ENCODE peak calls at places on chromosomes 2 and 18, in six cellular contexts. R is A549; C is CD4-positive, alpha-beta memory T cell; F is colonic mucosa; M is right cardiac atrium; H is MM.1S. P is an unnamed sample. For H3K4me1, the result is how much of the 10 kb centered on the place peaks cover.

GRCh38 chr2:160075171-160075570 is 12.8 kb upstream of the PLA2R1 start:
- DNase-seq in H (no peak), R (no peak), F (peak), C (no peak), M (peak), P (peak)

GRCh38 chr2:57180042-57180567 is 866.5 kb upstream of the VRK2 start:
- DNase-seq in M (no peak), R (no peak), H (no peak), F (no peak), C (no peak), P (no peak)

GRCh38 chr18:48166971-48167370 is 236.5 kb upstream of the SMAD2 start:
- DNase-seq in H (no peak), F (peak), M (peak), R (no peak), C (no peak), P (peak)

GRCh38 chr2:12469053-12469625 is 247.6 kb upstream of the TRIB2 start:
- DNase-seq in M (no peak), H (no peak), C (no peak), R (no peak), F (no peak), P (no peak)

GRCh38 chr2:2232167-2232566 is 98.9 kb downstream of the MYT1L start:
- DNase-seq in H (no peak), R (no peak), M (no peak), F (no peak), C (no peak), P (no peak)

GRCh38 chr2:236489895-236490404 is 79.7 kb upstream of the ACKR3 start:
- DNase-seq in M (no peak), C (no peak), H (no peak), F (no peak), R (no peak), P (no peak)

GRCh38 chr2:213232649-213233437 is 51.4 kb upstream of the SPAG16 start:
- DNase-seq in F (no peak), R (no peak), C (no peak), M (no peak), H (peak), P (no peak)

GRCh38 chr2:113278812-113279139 is at the start of gene PAX8:
- DNase-seq in F (no peak), H (no peak), R (no peak), C (no peak), M (no peak), P (no peak)

GRCh38 chr18:45060102-45060501 is 379.4 kb downstream of the SETBP1 start:
- DNase-seq in R (no peak), F (no peak), C (no peak), H (no peak), M (no peak), P (no peak)

GRCh38 chr2:10894264-10894935 is 17.3 kb upstream of the KCNF1 start:
- DNase-seq in C (no peak), R (no peak), M (no peak), F (no peak), H (no peak), P (no peak)

GRCh38 chr18:78984941-78985784 is 5.5 kb downstream of the SALL3 start:
- DNase-seq in C (no peak), H (no peak), F (no peak), M (no peak), R (peak), P (peak)

GRCh38 chr2:15668611-15669305 is 77.1 kb downstream of the DDX1 start:
- DNase-seq in H (no peak), M (no peak), F (no peak), R (no peak), C (no peak), P (no peak)

GRCh38 chr2:48607307-48608014 is 10.2 kb upstream of the GTF2A1L start:
- DNase-seq in R (no peak), M (no peak), F (no peak), C (no peak), H (no peak), P (no peak)

GRCh38 chr2:45649457-45649854 is 2.0 kb upstream of the PRKCE start:
- DNase-seq in R (no peak), F (no peak), H (no peak), C (no peak), M (no peak), P (peak)

GRCh38 chr2:40363631-40364030 is 88.3 kb downstream of the SLC8A1 start:
- DNase-seq in F (no peak), M (no peak), C (no peak), R (no peak), H (no peak), P (no peak)

GRCh38 chr2:231126123-231126522 is 1.3 kb upstream of the HTR2B start:
- DNase-seq in C (no peak), R (no peak), H (no peak), F (no peak), M (no peak), P (no peak)

GRCh38 chr2:98768765-98769476 is 38.0 kb upstream of the MGAT4A start:
- DNase-seq in R (no peak), H (no peak), M (no peak), C (no peak), F (no peak), P (no peak)

GRCh38 chr18:12011962-12012549 is 30.7 kb downstream of the IMPA2 start:
- DNase-seq in F (peak), M (no peak), R (no peak), H (no peak), C (no peak), P (no peak)
- H3K4me1 ChIP-seq in F (under half), M (under half), R (under half), H (under half), C (under half), P (under half)

GRCh38 chr2:241088376-241088775 is 13.7 kb downstream of the MTERF4 start:
- DNase-seq in R (no peak), C (no peak), H (no peak), M (no peak), F (no peak), P (no peak)
- H3K27ac ChIP-seq in R (no peak), C (no peak), H (no peak), M (no peak), F (no peak), P (no peak)

DNA sequence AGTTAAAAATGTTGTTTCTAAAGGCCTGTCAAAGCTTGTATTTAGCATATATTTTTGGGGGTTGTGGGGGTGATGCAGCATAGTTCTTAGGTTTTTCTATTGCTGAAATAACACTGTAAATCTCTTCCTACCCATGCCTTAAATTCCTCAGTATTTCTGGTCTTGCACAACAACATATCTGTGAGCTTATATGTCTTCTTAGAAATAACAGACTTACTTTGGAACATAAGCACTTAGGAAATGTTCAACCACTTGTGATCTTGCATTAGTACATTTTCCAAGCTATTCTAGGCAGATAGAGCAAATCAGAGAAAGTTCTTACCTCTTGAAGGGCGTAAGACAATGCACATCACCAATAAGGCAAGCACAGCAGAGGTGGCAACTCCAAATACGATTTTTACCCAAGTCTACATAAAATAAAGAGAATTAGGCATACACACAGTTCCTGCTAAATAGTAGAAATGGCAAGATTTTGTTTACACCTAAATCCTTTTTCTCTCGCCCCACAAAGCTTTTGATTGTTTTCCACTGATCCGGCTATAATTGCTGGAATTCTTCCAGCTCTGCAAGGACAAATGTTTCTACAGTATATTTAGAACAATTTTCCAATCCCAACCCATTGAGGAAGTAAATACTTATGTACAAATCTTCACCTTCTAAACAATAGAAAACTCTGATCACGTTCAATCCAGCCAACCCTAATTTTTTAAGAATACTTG is 500 bp downstream of the FAP start:
- DNase-seq in H (no peak), C (no peak), M (no peak), F (no peak), R (no peak), P (no peak)
- H3K4me3 ChIP-seq in H (no peak), C (no peak), M (peak), F (no peak), R (no peak), P (no peak)

GRCh38 chr2:134315471-134315870 is 61.6 kb downstream of the MGAT5 start:
- DNase-seq in M (no peak), C (no peak), R (no peak), F (no peak), H (no peak), P (no peak)

GRCh38 chr2:134312482-134312881 is 58.6 kb downstream of the MGAT5 start:
- DNase-seq in H (no peak), M (no peak), F (no peak), R (no peak), C (no peak), P (no peak)

GRCh38 chr2:134314656-134315377 is 60.9 kb downstream of the MGAT5 start:
- DNase-seq in F (no peak), M (peak), C (no peak), R (no peak), H (no peak), P (no peak)

GRCh38 chr2:134310450-134311079 is 56.7 kb downstream of the MGAT5 start:
- DNase-seq in R (no peak), H (no peak), F (no peak), M (no peak), C (no peak), P (no peak)

GRCh38 chr2:134314202-134314601 is 60.3 kb downstream of the MGAT5 start:
- DNase-seq in F (no peak), M (no peak), R (no peak), C (no peak), H (no peak), P (no peak)
- H3K4me1 ChIP-seq in F (under half), M (under half), R (under half), C (under half), H (under half), P (under half)

GRCh38 chr2:43032894-43033270 is 193.5 kb downstream of the ZFP36L2 start:
- DNase-seq in C (no peak), R (no peak), M (no peak), F (no peak), H (no peak), P (no peak)
- H3K27ac ChIP-seq in C (no peak), R (peak), M (peak), F (peak), H (no peak), P (peak)

GRCh38 chr2:64992990-64993389 is 3.8 kb downstream of the SLC1A4 start:
- DNase-seq in C (no peak), H (no peak), M (no peak), R (no peak), F (no peak), P (no peak)

GRCh38 chr2:64989982-64990614 is 899 bp downstream of the SLC1A4 start:
- DNase-seq in F (peak), C (no peak), H (peak), M (peak), R (no peak), P (no peak)

GRCh38 chr2:64995041-64995440 is 5.8 kb downstream of the SLC1A4 start:
- DNase-seq in C (no peak), F (no peak), M (no peak), H (no peak), R (no peak), P (no peak)

GRCh38 chr2:64990823-64991222 is 1.6 kb downstream of the SLC1A4 start:
- DNase-seq in H (peak), R (no peak), F (no peak), C (no peak), M (no peak), P (no peak)

GRCh38 chr2:64992218-64992617 is 3.0 kb downstream of the SLC1A4 start:
- DNase-seq in H (peak), M (no peak), C (no peak), R (no peak), F (no peak), P (no peak)
- H3K4me3 ChIP-seq in H (peak), M (no peak), C (no peak), R (no peak), F (no peak), P (no peak)

GRCh38 chr2:72143441-72144356 is 4.0 kb downstream of the CYP26B1 start:
- DNase-seq in H (no peak), F (no peak), M (no peak), C (no peak), R (no peak), P (no peak)

GRCh38 chr2:72142743-72143440 is 4.8 kb downstream of the CYP26B1 start:
- DNase-seq in F (peak), H (no peak), R (no peak), M (peak), C (no peak), P (peak)

GRCh38 chr2:72144746-72145657 is 2.7 kb downstream of the CYP26B1 start:
- DNase-seq in H (peak), C (no peak), M (peak), F (peak), R (peak), P (peak)

GRCh38 chr2:72145658-72146329 is 1.9 kb downstream of the CYP26B1 start:
- DNase-seq in M (no peak), H (no peak), R (no peak), C (no peak), F (no peak), P (no peak)

GRCh38 chr2:72144412-72144745 is 3.3 kb downstream of the CYP26B1 start:
- DNase-seq in F (no peak), H (no peak), C (no peak), M (peak), R (no peak), P (no peak)
- H3K4me1 ChIP-seq in F (under half), H (under half), C (under half), M (under half), R (under half), P (under half)